ENCODE peak calls at places on chromosomes 7 and 10, in five cellular contexts. L is fibroblast of lung, P is ovary, I is B cell, T is MM.1S. M is an unnamed sample.

GRCh38 chr10:42768581-42769152 is 13.9 kb upstream of the BMS1 start:
- DNase-seq in L (no peak), P (no peak), I (no peak), T (no peak), M (no peak)

GRCh38 chr10:86647773-86648705 is 6.3 kb upstream of the OPN4 start:
- DNase-seq in L (no peak), P (no peak), I (no peak), T (no peak), M (no peak)

GRCh38 chr10:4498763-4499251 is 327.2 kb upstream of the AKR1E2 start:
- DNase-seq in L (peak), P (peak), I (no peak), T (no peak), M (peak)

GRCh38 chr10:43955978-43956377 is 307.3 kb upstream of the ZNF32 start:
- DNase-seq in L (no peak), P (no peak), I (no peak), T (no peak), M (no peak)

GRCh38 chr10:44958196-44958896 is 1.3 kb upstream of the RASSF4 start:
- DNase-seq in L (no peak), P (peak), I (no peak), T (no peak), M (peak)

GRCh38 chr7:3923307-3923918 is 622.4 kb downstream of the SDK1 start:
- DNase-seq in L (no peak), P (no peak), I (no peak), T (no peak), M (no peak)

GRCh38 chr10:116826803-116827202 is 22.5 kb upstream of the ENO4 start:
- DNase-seq in L (no peak), P (no peak), I (no peak), T (no peak), M (peak)

GRCh38 chr7:40346554-40346953 is 211.7 kb downstream of the SUGCT start:
- DNase-seq in L (no peak), P (no peak), I (no peak), T (no peak), M (no peak)

GRCh38 chr10:91312031-91312733 is 91.7 kb downstream of the PCGF5 start:
- DNase-seq in L (peak), P (no peak), I (no peak), T (no peak), M (no peak)

GRCh38 chr10:2949948-2950354 is 117.4 kb upstream of the PFKP start:
- DNase-seq in L (no peak), P (no peak), I (no peak), T (no peak), M (peak)

GRCh38 chr7:121744319-121744718 is 128.6 kb upstream of the PTPRZ1 start:
- DNase-seq in L (no peak), P (no peak), I (no peak), T (peak), M (no peak)

GRCh38 chr7:14596421-14596820 is 306.1 kb downstream of the DGKB start:
- DNase-seq in L (peak), P (no peak), I (no peak), T (no peak), M (no peak)

GRCh38 chr10:76350583-76350982 is 919.2 kb downstream of the LRMDA start:
- DNase-seq in L (peak), P (no peak), I (no peak), T (no peak), M (no peak)

GRCh38 chr7:127943541-127944521 is 87.4 kb downstream of the LRRC4 start:
- DNase-seq in L (peak), P (peak), I (no peak), T (no peak), M (peak)

GRCh38 chr10:107918171-107918570 is 753.7 kb upstream of the SORCS1 start:
- DNase-seq in L (no peak), P (no peak), I (no peak), T (no peak), M (no peak)

GRCh38 chr7:18288322-18289037 is 207.1 kb upstream of the HDAC9 start:
- DNase-seq in L (no peak), P (no peak), I (no peak), T (no peak), M (no peak)

GRCh38 chr10:3928078-3928477 is 143.1 kb upstream of the KLF6 start:
- DNase-seq in L (no peak), P (no peak), I (no peak), T (no peak), M (no peak)

GRCh38 chr7:107879400-107880035 is 11.5 kb upstream of the DLD start:
- DNase-seq in L (peak), P (no peak), I (peak), T (peak), M (peak)

GRCh38 chr10:3748484-3748883 is 36.5 kb downstream of the KLF6 start:
- DNase-seq in L (no peak), P (no peak), I (no peak), T (no peak), M (no peak)

GRCh38 chr7:79199961-79200360 is 253.5 kb downstream of the MAGI2 start:
- DNase-seq in L (peak), P (no peak), I (no peak), T (no peak), M (peak)

GRCh38 chr7:252216-252965 is 37.6 kb upstream of the FOXL3 start:
- DNase-seq in L (no peak), P (no peak), I (no peak), T (no peak), M (no peak)

GRCh38 chr10:15141136-15142067 is 27.1 kb downstream of the NMT2 start:
- DNase-seq in L (no peak), P (no peak), I (peak), T (no peak), M (no peak)

GRCh38 chr7:142384508-142384922 is 126.7 kb upstream of the PRSS58 start:
- DNase-seq in L (peak), P (no peak), I (no peak), T (no peak), M (no peak)

GRCh38 chr7:39540320-39540719 is 25.9 kb upstream of the YAE1 start:
- DNase-seq in L (no peak), P (no peak), I (no peak), T (no peak), M (no peak)

GRCh38 chr10:123555616-123556015 is 110.5 kb upstream of the GPR26 start:
- DNase-seq in L (no peak), P (no peak), I (no peak), T (no peak), M (no peak)

DNA sequence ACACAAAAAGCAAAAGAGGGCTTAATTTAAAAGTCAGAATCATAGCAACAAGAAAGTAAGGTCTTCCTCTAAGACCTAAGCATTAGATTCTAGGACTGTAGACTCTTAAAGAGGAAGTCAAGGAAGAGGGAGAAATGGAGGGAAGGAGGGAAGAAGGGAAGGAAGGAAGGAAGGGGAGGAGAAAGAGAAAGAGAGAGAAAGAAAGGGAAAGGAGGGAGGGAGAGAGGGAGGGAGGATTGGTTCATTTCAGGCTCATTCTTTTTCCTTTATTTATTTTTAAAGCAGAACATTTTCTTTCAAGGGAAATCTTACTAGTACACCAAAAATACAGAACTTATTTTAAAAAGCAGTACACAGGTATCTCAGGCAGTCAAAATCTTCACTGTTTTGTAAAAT is 81.1 kb downstream of the DLG5 start:
- DNase-seq in L (no peak), P (no peak), I (no peak), T (no peak), M (no peak)
- TF ChIP-seq CTCF in L (no peak), P (no peak), I (no peak), T (no peak), M (no peak)

GRCh38 chr7:158735935-158736334 is 31.3 kb upstream of the NCAPG2 start:
- DNase-seq in L (no peak), P (no peak), I (no peak), T (no peak), M (no peak)

GRCh38 chr7:158732483-158733219 is 28.0 kb upstream of the NCAPG2 start:
- DNase-seq in L (no peak), P (no peak), I (no peak), T (no peak), M (no peak)

GRCh38 chr7:158734861-158735260 is 30.3 kb upstream of the NCAPG2 start:
- DNase-seq in L (peak), P (no peak), I (no peak), T (no peak), M (no peak)

GRCh38 chr7:158733220-158733519 is 28.6 kb upstream of the NCAPG2 start:
- DNase-seq in L (no peak), P (no peak), I (no peak), T (no peak), M (no peak)

GRCh38 chr7:158733762-158734494 is 29.3 kb upstream of the NCAPG2 start:
- DNase-seq in L (no peak), P (no peak), I (no peak), T (no peak), M (no peak)
- TF ChIP-seq CTCF in L (no peak), P (no peak), I (no peak), T (no peak), M (no peak)

DNA sequence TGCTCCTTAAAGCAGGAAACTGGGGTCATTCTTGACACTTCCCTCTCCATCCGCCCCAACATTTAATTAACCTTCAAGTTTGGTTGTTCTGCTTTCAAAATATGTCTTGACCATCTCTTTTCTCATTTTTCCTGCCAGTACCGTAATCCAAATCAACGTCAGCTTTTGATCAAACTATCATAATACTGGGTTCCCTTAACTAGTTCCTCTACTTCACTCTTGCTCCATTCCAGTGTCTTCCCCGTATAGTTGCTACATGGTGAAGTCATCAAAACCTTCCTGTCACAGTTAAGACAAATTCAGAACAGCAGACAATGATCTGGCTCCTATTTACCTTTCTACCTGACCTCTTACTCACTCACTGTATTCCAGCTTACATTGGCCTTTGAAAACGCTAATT is 6.6 kb upstream of the KLF14 start:
- DNase-seq in L (no peak), P (no peak), I (no peak), T (no peak), M (no peak)
- TF ChIP-seq CTCF in L (no peak), P (no peak), I (no peak), T (no peak), M (no peak)

GRCh38 chr7:151468214-151469023 is 28.5 kb upstream of the CRYGN start:
- DNase-seq in L (no peak), P (no peak), I (no peak), T (no peak), M (no peak)

GRCh38 chr7:151461096-151461941 is 21.4 kb upstream of the CRYGN start:
- DNase-seq in L (no peak), P (no peak), I (no peak), T (no peak), M (no peak)

GRCh38 chr7:151461942-151462230 is 21.9 kb upstream of the CRYGN start:
- DNase-seq in L (no peak), P (no peak), I (no peak), T (no peak), M (no peak)

GRCh38 chr7:151462306-151462779 is 22.4 kb upstream of the CRYGN start:
- DNase-seq in L (no peak), P (no peak), I (no peak), T (no peak), M (no peak)

DNA sequence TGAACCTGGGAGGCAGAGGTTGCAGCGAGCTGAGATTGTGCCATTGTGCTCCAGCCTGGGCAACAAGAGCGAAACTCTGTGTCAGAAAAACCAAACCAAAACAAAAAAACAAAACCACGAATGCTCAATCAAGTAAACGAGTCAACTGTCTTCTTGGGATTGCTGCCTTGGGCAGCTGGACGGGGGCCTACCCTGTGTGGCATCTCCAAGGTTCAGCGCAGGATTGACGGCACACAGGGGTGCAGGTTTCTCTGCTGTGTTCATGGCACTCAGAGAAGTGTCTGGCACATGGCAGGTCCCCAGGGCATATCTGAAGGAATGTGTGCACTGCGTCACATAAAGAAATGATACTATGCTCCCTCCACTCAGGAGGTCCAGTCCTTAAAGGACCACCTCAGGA is 25.2 kb upstream of the CRYGN start:
- DNase-seq in L (no peak), P (no peak), I (no peak), T (no peak), M (no peak)
- TF ChIP-seq CTCF in L (no peak), P (no peak), I (no peak), T (no peak), M (no peak)

DNA sequence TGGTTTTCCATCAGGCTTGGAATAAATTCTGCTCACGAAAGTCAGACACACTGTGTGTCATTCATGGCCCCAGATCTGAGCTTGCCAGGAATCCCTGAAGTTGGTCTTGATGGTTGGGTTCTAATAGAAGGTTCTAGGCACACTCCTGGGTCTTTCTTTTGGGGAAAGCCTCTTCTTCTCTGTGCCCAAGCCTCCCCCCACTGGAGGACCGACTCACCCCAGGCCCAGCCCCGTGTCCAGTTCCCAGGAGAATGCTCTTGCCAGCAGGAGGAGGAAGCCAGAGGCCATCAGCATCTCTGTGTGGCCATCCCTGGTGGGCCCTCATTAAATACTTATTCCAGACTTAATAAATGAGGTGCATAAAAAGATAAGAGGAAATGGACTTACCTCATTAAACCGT is 548.0 kb downstream of the TCERG1L start:
- DNase-seq in L (no peak), P (no peak), I (no peak), T (no peak), M (no peak)
- TF ChIP-seq CTCF in L (no peak), P (no peak), I (no peak), T (no peak), M (no peak)

GRCh38 chr10:113474756-113475155 is 78.1 kb upstream of the HABP2 start:
- DNase-seq in L (no peak), P (no peak), I (no peak), T (no peak), M (no peak)

GRCh38 chr10:113476191-113476590 is 76.7 kb upstream of the HABP2 start:
- DNase-seq in L (no peak), P (peak), I (no peak), T (no peak), M (no peak)

GRCh38 chr10:113475381-113475807 is 77.5 kb upstream of the HABP2 start:
- DNase-seq in L (no peak), P (no peak), I (no peak), T (no peak), M (no peak)

GRCh38 chr10:113477451-113477850 is 75.4 kb upstream of the HABP2 start:
- DNase-seq in L (no peak), P (no peak), I (no peak), T (no peak), M (no peak)

DNA sequence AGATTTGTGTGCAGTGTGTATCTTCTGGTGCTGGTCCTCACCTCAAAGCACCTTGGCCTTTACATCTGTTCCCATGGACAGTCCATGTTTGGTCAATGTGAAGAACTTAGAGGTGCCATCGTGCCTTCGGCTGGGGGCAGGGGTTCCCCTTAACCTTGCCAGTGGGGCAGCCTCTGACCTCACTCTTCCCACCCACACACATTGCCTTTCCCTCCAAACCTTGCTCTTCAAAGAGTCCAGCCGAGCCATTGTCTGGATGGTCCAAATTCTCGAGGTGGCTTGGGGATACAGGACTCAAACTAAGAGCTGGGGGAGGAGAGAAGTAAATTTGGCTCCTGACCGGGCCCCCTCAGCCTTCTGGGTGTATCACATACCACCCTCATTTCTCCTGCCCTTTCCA is 76.2 kb upstream of the HABP2 start:
- DNase-seq in L (no peak), P (no peak), I (no peak), T (no peak), M (no peak)
- TF ChIP-seq CTCF in L (no peak), P (no peak), I (no peak), T (no peak), M (no peak)

DNA sequence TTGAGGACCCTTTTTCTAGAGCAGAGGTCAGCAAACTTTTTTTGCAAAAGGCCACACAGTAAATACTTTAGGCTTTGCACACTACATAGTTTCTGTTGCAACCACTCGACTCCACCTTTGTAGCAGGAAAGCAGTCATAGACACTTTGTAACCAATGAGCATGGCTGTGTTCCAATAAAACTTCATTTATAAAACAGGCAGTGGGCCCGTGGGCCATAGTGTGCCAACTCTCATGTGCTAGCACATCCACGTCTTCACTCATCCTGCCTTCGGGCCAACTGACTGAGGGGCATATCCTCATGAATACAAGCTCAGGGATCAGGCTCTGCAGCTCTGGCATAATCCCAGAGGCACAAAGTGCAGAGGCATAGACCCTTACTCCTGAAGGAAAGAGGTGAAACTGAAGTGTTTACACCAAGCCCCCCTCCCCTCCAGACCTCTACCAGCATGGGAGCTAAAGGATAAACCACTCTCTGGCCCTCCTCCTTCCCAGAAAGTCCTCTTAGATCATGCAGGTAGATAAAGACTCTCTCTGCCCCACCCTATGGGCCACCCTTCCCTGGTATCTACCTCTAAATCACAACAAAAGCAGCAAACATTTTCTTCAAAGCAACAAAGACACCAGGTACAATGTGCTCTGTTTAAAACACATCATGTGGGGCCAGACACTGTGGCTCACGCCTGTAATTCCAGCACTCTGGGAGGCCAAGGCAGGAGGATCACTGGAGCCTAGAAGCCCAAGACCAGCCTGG is 71.0 kb downstream of the DLG5 start:
- DNase-seq in L (no peak), P (no peak), I (no peak), T (no peak), M (no peak)
- TF ChIP-seq CTCF in L (no peak), P (no peak), I (no peak), T (no peak), M (no peak)